ENCODE peak calls at places on chromosomes 2 and 18, in eight cellular contexts. One of them, this sample, is unnamed. For H3K4me1, the result is how much of the 10 kb centered on the place peaks cover.

GRCh38 chr18:63040788-63041410 is 278.7 kb downstream of the BCL2 start:
- DNase-seq in neural progenitor cell: no peak
- DNase-seq in fibroblast of lung: no peak
- DNase-seq in GM23338: no peak
- DNase-seq in right lobe of liver: no peak
- DNase-seq in breast epithelium: no peak
- DNase-seq in heart left ventricle: no peak
- DNase-seq in OCI-LY7: no peak
- DNase-seq in this sample: no peak

GRCh38 chr18:22988208-22988607 is 55.1 kb downstream of the RBBP8 start:
- DNase-seq in neural progenitor cell: no peak
- DNase-seq in fibroblast of lung: no peak
- DNase-seq in GM23338: no peak
- DNase-seq in right lobe of liver: no peak
- DNase-seq in breast epithelium: no peak
- DNase-seq in heart left ventricle: no peak
- DNase-seq in OCI-LY7: no peak
- DNase-seq in this sample: no peak

GRCh38 chr2:190863946-190864345 is 16.7 kb upstream of the GLS start:
- DNase-seq in neural progenitor cell: no peak
- DNase-seq in fibroblast of lung: no peak
- DNase-seq in GM23338: no peak
- DNase-seq in right lobe of liver: no peak
- DNase-seq in breast epithelium: no peak
- DNase-seq in heart left ventricle: peak
- DNase-seq in OCI-LY7: no peak
- DNase-seq in this sample: no peak

GRCh38 chr2:5121677-5122076 is 570.5 kb upstream of the SOX11 start:
- DNase-seq in neural progenitor cell: peak
- DNase-seq in fibroblast of lung: no peak
- DNase-seq in GM23338: peak
- DNase-seq in right lobe of liver: no peak
- DNase-seq in breast epithelium: no peak
- DNase-seq in heart left ventricle: no peak
- DNase-seq in OCI-LY7: no peak
- DNase-seq in this sample: no peak

GRCh38 chr2:88227446-88227845 is 57.3 kb downstream of the THNSL2 start:
- DNase-seq in neural progenitor cell: peak
- DNase-seq in fibroblast of lung: no peak
- DNase-seq in GM23338: no peak
- DNase-seq in right lobe of liver: no peak
- DNase-seq in breast epithelium: no peak
- DNase-seq in heart left ventricle: no peak
- DNase-seq in OCI-LY7: no peak
- DNase-seq in this sample: no peak

GRCh38 chr2:138942466-138942865 is 162.3 kb upstream of the NXPH2 start:
- DNase-seq in neural progenitor cell: peak
- DNase-seq in fibroblast of lung: no peak
- DNase-seq in GM23338: peak
- DNase-seq in right lobe of liver: no peak
- DNase-seq in breast epithelium: no peak
- DNase-seq in heart left ventricle: no peak
- DNase-seq in OCI-LY7: no peak
- DNase-seq in this sample: no peak

GRCh38 chr2:172098287-172098649 is 4.4 kb downstream of the DLX2 start:
- DNase-seq in neural progenitor cell: no peak
- DNase-seq in fibroblast of lung: no peak
- DNase-seq in GM23338: peak
- DNase-seq in right lobe of liver: no peak
- DNase-seq in breast epithelium: no peak
- DNase-seq in heart left ventricle: no peak
- DNase-seq in OCI-LY7: no peak
- DNase-seq in this sample: no peak

GRCh38 chr18:77165489-77166415 is 33.2 kb upstream of the MBP start:
- DNase-seq in neural progenitor cell: no peak
- DNase-seq in fibroblast of lung: peak
- DNase-seq in GM23338: no peak
- DNase-seq in right lobe of liver: no peak
- DNase-seq in breast epithelium: no peak
- DNase-seq in heart left ventricle: peak
- DNase-seq in OCI-LY7: no peak
- DNase-seq in this sample: no peak

GRCh38 chr18:55478301-55478660 is 109.7 kb downstream of the TCF4 start:
- DNase-seq in neural progenitor cell: no peak
- DNase-seq in fibroblast of lung: peak
- DNase-seq in GM23338: no peak
- DNase-seq in right lobe of liver: no peak
- DNase-seq in breast epithelium: no peak
- DNase-seq in heart left ventricle: no peak
- DNase-seq in OCI-LY7: no peak
- DNase-seq in this sample: no peak

GRCh38 chr2:238555786-238556542 is 129.2 kb downstream of the ASB1 start:
- DNase-seq in neural progenitor cell: no peak
- DNase-seq in fibroblast of lung: no peak
- DNase-seq in GM23338: no peak
- DNase-seq in right lobe of liver: no peak
- DNase-seq in breast epithelium: no peak
- DNase-seq in heart left ventricle: no peak
- DNase-seq in OCI-LY7: no peak
- DNase-seq in this sample: no peak

GRCh38 chr2:203683932-203684556 is 22.4 kb upstream of the CD28 start:
- DNase-seq in neural progenitor cell: no peak
- DNase-seq in fibroblast of lung: peak
- DNase-seq in GM23338: no peak
- DNase-seq in right lobe of liver: peak
- DNase-seq in breast epithelium: no peak
- DNase-seq in heart left ventricle: no peak
- DNase-seq in OCI-LY7: no peak
- DNase-seq in this sample: no peak

GRCh38 chr2:242019344-242019743 is 149.8 kb downstream of the RTP5 start:
- DNase-seq in neural progenitor cell: no peak
- DNase-seq in fibroblast of lung: no peak
- DNase-seq in GM23338: no peak
- DNase-seq in right lobe of liver: no peak
- DNase-seq in breast epithelium: no peak
- DNase-seq in heart left ventricle: no peak
- DNase-seq in OCI-LY7: no peak
- DNase-seq in this sample: no peak

GRCh38 chr2:238684362-238685326 is 163.2 kb upstream of the TWIST2 start:
- DNase-seq in neural progenitor cell: no peak
- DNase-seq in fibroblast of lung: peak
- DNase-seq in GM23338: no peak
- DNase-seq in right lobe of liver: no peak
- DNase-seq in breast epithelium: peak
- DNase-seq in heart left ventricle: no peak
- DNase-seq in OCI-LY7: no peak
- DNase-seq in this sample: no peak

GRCh38 chr2:187978341-187978740 is 313.3 kb upstream of the GULP1 start:
- DNase-seq in neural progenitor cell: no peak
- DNase-seq in fibroblast of lung: no peak
- DNase-seq in GM23338: no peak
- DNase-seq in right lobe of liver: no peak
- DNase-seq in breast epithelium: no peak
- DNase-seq in heart left ventricle: no peak
- DNase-seq in OCI-LY7: no peak
- DNase-seq in this sample: no peak

GRCh38 chr2:10410001-10410671 is 38.0 kb downstream of the ODC1 start:
- DNase-seq in neural progenitor cell: no peak
- DNase-seq in fibroblast of lung: no peak
- DNase-seq in GM23338: no peak
- DNase-seq in right lobe of liver: no peak
- DNase-seq in breast epithelium: no peak
- DNase-seq in heart left ventricle: no peak
- DNase-seq in OCI-LY7: peak
- DNase-seq in this sample: no peak

GRCh38 chr2:10407841-10408648 is 40.1 kb downstream of the ODC1 start:
- DNase-seq in neural progenitor cell: no peak
- DNase-seq in fibroblast of lung: peak
- DNase-seq in GM23338: peak
- DNase-seq in right lobe of liver: peak
- DNase-seq in breast epithelium: peak
- DNase-seq in heart left ventricle: no peak
- DNase-seq in OCI-LY7: peak
- DNase-seq in this sample: peak

GRCh38 chr2:10410716-10411437 is 37.2 kb downstream of the ODC1 start:
- DNase-seq in neural progenitor cell: no peak
- DNase-seq in fibroblast of lung: no peak
- DNase-seq in GM23338: no peak
- DNase-seq in right lobe of liver: no peak
- DNase-seq in breast epithelium: no peak
- DNase-seq in heart left ventricle: no peak
- DNase-seq in OCI-LY7: peak
- DNase-seq in this sample: no peak

GRCh38 chr2:10407432-10407831 is 40.7 kb downstream of the ODC1 start:
- DNase-seq in neural progenitor cell: no peak
- DNase-seq in fibroblast of lung: no peak
- DNase-seq in GM23338: no peak
- DNase-seq in right lobe of liver: no peak
- DNase-seq in breast epithelium: no peak
- DNase-seq in heart left ventricle: no peak
- DNase-seq in OCI-LY7: peak
- DNase-seq in this sample: no peak

GRCh38 chr2:10408649-10409579 is 39.2 kb downstream of the ODC1 start:
- DNase-seq in neural progenitor cell: peak
- DNase-seq in fibroblast of lung: peak
- DNase-seq in GM23338: peak
- DNase-seq in right lobe of liver: peak
- DNase-seq in breast epithelium: peak
- DNase-seq in heart left ventricle: peak
- DNase-seq in OCI-LY7: peak
- DNase-seq in this sample: peak
- H3K4me1 ChIP-seq in neural progenitor cell: under half
- H3K4me1 ChIP-seq in fibroblast of lung: under half
- H3K4me1 ChIP-seq in GM23338: under half
- H3K4me1 ChIP-seq in right lobe of liver: under half
- H3K4me1 ChIP-seq in breast epithelium: under half
- H3K4me1 ChIP-seq in heart left ventricle: half or more
- H3K4me1 ChIP-seq in OCI-LY7: half or more
- H3K4me1 ChIP-seq in this sample: under half

GRCh38 chr2:121281107-121281506 is 3.9 kb downstream of the TFCP2L1 start:
- DNase-seq in neural progenitor cell: no peak
- DNase-seq in fibroblast of lung: no peak
- DNase-seq in GM23338: no peak
- DNase-seq in right lobe of liver: no peak
- DNase-seq in breast epithelium: no peak
- DNase-seq in heart left ventricle: no peak
- DNase-seq in OCI-LY7: no peak
- DNase-seq in this sample: no peak

GRCh38 chr2:121284424-121285076 is 452 bp downstream of the TFCP2L1 start:
- DNase-seq in neural progenitor cell: peak
- DNase-seq in fibroblast of lung: no peak
- DNase-seq in GM23338: peak
- DNase-seq in right lobe of liver: no peak
- DNase-seq in breast epithelium: no peak
- DNase-seq in heart left ventricle: no peak
- DNase-seq in OCI-LY7: no peak
- DNase-seq in this sample: no peak

GRCh38 chr2:121281694-121282093 is 3.3 kb downstream of the TFCP2L1 start:
- DNase-seq in neural progenitor cell: no peak
- DNase-seq in fibroblast of lung: no peak
- DNase-seq in GM23338: no peak
- DNase-seq in right lobe of liver: no peak
- DNase-seq in breast epithelium: no peak
- DNase-seq in heart left ventricle: no peak
- DNase-seq in OCI-LY7: no peak
- DNase-seq in this sample: no peak

GRCh38 chr2:121283670-121284245 is 1.2 kb downstream of the TFCP2L1 start:
- DNase-seq in neural progenitor cell: no peak
- DNase-seq in fibroblast of lung: no peak
- DNase-seq in GM23338: no peak
- DNase-seq in right lobe of liver: no peak
- DNase-seq in breast epithelium: no peak
- DNase-seq in heart left ventricle: no peak
- DNase-seq in OCI-LY7: no peak
- DNase-seq in this sample: no peak

DNA sequence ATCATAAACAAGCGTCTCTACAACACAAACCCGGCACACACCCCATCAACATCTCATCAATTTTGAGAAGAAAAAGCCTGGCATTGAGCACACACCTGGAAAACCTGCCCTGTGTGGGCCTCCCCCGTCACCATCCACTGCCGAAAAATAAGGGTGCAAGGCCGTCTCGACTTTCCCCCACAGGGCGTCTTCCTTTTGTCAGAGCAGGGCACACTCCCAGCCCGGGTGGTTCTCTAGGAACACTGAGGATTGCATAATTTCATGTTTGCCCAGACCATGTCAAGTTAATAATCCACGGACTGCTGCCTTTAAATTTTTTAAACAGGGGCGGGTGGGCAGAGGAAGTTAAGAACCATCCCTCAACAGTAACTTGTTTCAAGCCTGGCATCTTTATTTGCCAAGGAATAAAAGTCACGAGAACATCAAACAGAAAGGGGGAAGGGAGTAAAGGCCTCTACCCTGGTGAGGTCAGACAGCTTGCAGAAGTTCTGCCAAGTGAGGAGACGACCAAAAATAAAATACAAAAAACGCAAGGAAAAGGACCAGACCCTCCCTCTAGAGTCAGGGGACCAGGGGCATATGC is 2.1 kb downstream of the TFCP2L1 start:
- DNase-seq in neural progenitor cell: no peak
- DNase-seq in fibroblast of lung: no peak
- DNase-seq in GM23338: no peak
- DNase-seq in right lobe of liver: peak
- DNase-seq in breast epithelium: no peak
- DNase-seq in heart left ventricle: no peak
- DNase-seq in OCI-LY7: no peak
- DNase-seq in this sample: no peak
- H3K4me3 ChIP-seq in neural progenitor cell: no peak
- H3K4me3 ChIP-seq in fibroblast of lung: no peak
- H3K4me3 ChIP-seq in GM23338: no peak
- H3K4me3 ChIP-seq in right lobe of liver: no peak
- H3K4me3 ChIP-seq in breast epithelium: peak
- H3K4me3 ChIP-seq in heart left ventricle: no peak
- H3K4me3 ChIP-seq in OCI-LY7: no peak
- H3K4me3 ChIP-seq in this sample: no peak

DNA sequence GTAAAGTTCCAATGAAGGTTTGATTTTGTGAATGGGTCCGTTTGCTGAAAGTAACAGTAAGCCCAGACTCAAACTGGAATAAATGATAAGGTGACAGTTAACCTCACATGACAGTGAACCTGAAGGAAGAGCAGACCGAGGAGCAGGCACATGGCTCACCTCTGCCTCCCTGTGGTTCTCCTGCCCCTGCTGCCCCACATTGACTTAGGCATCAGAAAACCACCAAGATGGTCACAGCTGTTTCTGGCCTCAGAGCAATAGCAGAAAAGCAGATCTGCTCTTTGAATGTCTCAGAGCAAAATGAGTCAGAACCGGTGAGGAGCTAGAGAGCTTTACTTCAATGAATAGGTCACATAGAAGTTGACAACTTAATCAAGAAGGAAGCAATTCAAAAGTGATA is 487.6 kb downstream of the METTL4 start:
- DNase-seq in neural progenitor cell: peak
- DNase-seq in fibroblast of lung: no peak
- DNase-seq in GM23338: peak
- DNase-seq in right lobe of liver: no peak
- DNase-seq in breast epithelium: no peak
- DNase-seq in heart left ventricle: no peak
- DNase-seq in OCI-LY7: peak
- DNase-seq in this sample: no peak
- TF ChIP-seq CTCF in neural progenitor cell: peak
- TF ChIP-seq CTCF in fibroblast of lung: no peak
- TF ChIP-seq CTCF in GM23338: peak
- TF ChIP-seq CTCF in right lobe of liver: peak
- TF ChIP-seq CTCF in breast epithelium: no peak
- TF ChIP-seq CTCF in heart left ventricle: peak
- TF ChIP-seq CTCF in OCI-LY7: peak
- TF ChIP-seq CTCF in this sample: no peak

GRCh38 chr2:28401411-28401810 is 8.8 kb downstream of the FOSL2 start:
- DNase-seq in neural progenitor cell: no peak
- DNase-seq in fibroblast of lung: no peak
- DNase-seq in GM23338: no peak
- DNase-seq in right lobe of liver: no peak
- DNase-seq in breast epithelium: no peak
- DNase-seq in heart left ventricle: no peak
- DNase-seq in OCI-LY7: no peak
- DNase-seq in this sample: no peak
- H3K4me1 ChIP-seq in neural progenitor cell: under half
- H3K4me1 ChIP-seq in fibroblast of lung: under half
- H3K4me1 ChIP-seq in GM23338: under half
- H3K4me1 ChIP-seq in right lobe of liver: under half
- H3K4me1 ChIP-seq in breast epithelium: under half
- H3K4me1 ChIP-seq in heart left ventricle: half or more
- H3K4me1 ChIP-seq in OCI-LY7: under half
- H3K4me1 ChIP-seq in this sample: under half

This sample was measured in CD8-positive, alpha-beta T cell.